ENCODE peak calls at places on chromosomes 6 and 20, in four cellular contexts. Q, X, N and Z are unnamed samples.

GRCh38 chr6:160767019-160767646 is 65.1 kb downstream of the PLG start:
- DNase-seq in Q (peak), X (peak), N (peak), Z (peak)

GRCh38 chr6:157107915-157108651 is 215.2 kb downstream of the TMEM242 start:
- DNase-seq in Q (peak), X (no peak), N (no peak), Z (no peak)

GRCh38 chr6:17349437-17349836 is 44.0 kb upstream of the CAP2 start:
- DNase-seq in Q (no peak), X (no peak), N (no peak), Z (no peak)

GRCh38 chr20:4488407-4489339 is 233.0 kb upstream of the PRND start:
- DNase-seq in Q (peak), X (no peak), N (no peak), Z (peak)

GRCh38 chr20:53330744-53331143 is 262.9 kb downstream of the ZNF217 start:
- DNase-seq in Q (no peak), X (no peak), N (no peak), Z (no peak)

GRCh38 chr20:37939701-37940151 is 36.8 kb downstream of the VSTM2L start:
- DNase-seq in Q (no peak), X (no peak), N (peak), Z (peak)

GRCh38 chr6:158536084-158536890 is 23.6 kb upstream of the TMEM181 start:
- DNase-seq in Q (peak), X (peak), N (peak), Z (no peak)

GRCh38 chr20:4613718-4614620 is 107.7 kb upstream of the PRND start:
- DNase-seq in Q (peak), X (no peak), N (no peak), Z (no peak)

GRCh38 chr6:158431560-158431959 is 119.3 kb downstream of the TULP4 start:
- DNase-seq in Q (no peak), X (no peak), N (no peak), Z (no peak)

GRCh38 chr6:3625161-3625979 is 126.1 kb downstream of the PXDC1 start:
- DNase-seq in Q (no peak), X (no peak), N (peak), Z (no peak)

GRCh38 chr6:154515808-154516207 is 5.3 kb upstream of the CNKSR3 start:
- DNase-seq in Q (no peak), X (no peak), N (no peak), Z (no peak)

GRCh38 chr6:109772961-109773431 is 81.9 kb downstream of the FIG4 start:
- DNase-seq in Q (peak), X (no peak), N (no peak), Z (no peak)

GRCh38 chr20:4661191-4661590 is 60.5 kb upstream of the PRND start:
- DNase-seq in Q (no peak), X (no peak), N (no peak), Z (no peak)

GRCh38 chr6:75205776-75206334 is at the start of gene COL12A1:
- DNase-seq in Q (peak), X (peak), N (peak), Z (peak)

GRCh38 chr6:2952557-2953095 is 18.7 kb downstream of the SERPINB6 start:
- DNase-seq in Q (peak), X (peak), N (peak), Z (peak)

GRCh38 chr20:10319855-10320254 is 101.2 kb downstream of the SNAP25 start:
- DNase-seq in Q (peak), X (no peak), N (no peak), Z (no peak)

GRCh38 chr20:35699914-35700624 is 864 bp downstream of the ROMO1 start:
- DNase-seq in Q (no peak), X (no peak), N (no peak), Z (no peak)

GRCh38 chr6:27986928-27987725 is 30.1 kb downstream of the OR2B6 start:
- DNase-seq in Q (peak), X (no peak), N (no peak), Z (no peak)

GRCh38 chr6:31418251-31418650 is 14.9 kb downstream of the MICA start:
- DNase-seq in Q (no peak), X (no peak), N (no peak), Z (no peak)

GRCh38 chr6:155195903-155196302 is 67.9 kb upstream of the CLDN20 start:
- DNase-seq in Q (no peak), X (no peak), N (no peak), Z (no peak)

GRCh38 chr20:52105573-52106422 is 85.8 kb downstream of the ZFP64 start:
- DNase-seq in Q (peak), X (no peak), N (peak), Z (no peak)

GRCh38 chr6:3229566-3230274 is 2.3 kb upstream of the TUBB2B start:
- DNase-seq in Q (no peak), X (no peak), N (peak), Z (no peak)

GRCh38 chr20:59193325-59193724 is 29.7 kb downstream of the ZNF831 start:
- DNase-seq in Q (no peak), X (no peak), N (no peak), Z (no peak)

GRCh38 chr6:21666200-21666671 is 72.7 kb downstream of the SOX4 start:
- DNase-seq in Q (no peak), X (no peak), N (no peak), Z (no peak)

GRCh38 chr6:946546-946945 is 253.6 kb upstream of the EXOC2 start:
- DNase-seq in Q (no peak), X (no peak), N (no peak), Z (no peak)

GRCh38 chr6:110938176-110938575 is 20.3 kb upstream of the GTF3C6 start:
- DNase-seq in Q (no peak), X (no peak), N (no peak), Z (no peak)

GRCh38 chr20:25389858-25390537 is 637 bp downstream of the ABHD12 start:
- DNase-seq in Q (no peak), X (peak), N (peak), Z (no peak)

GRCh38 chr6:8446391-8446790 is 11.0 kb upstream of the SLC35B3 start:
- DNase-seq in Q (no peak), X (no peak), N (no peak), Z (no peak)

GRCh38 chr6:152309648-152310047 is 327.5 kb downstream of the SYNE1 start:
- DNase-seq in Q (no peak), X (no peak), N (no peak), Z (no peak)

GRCh38 chr6:106510090-106510970 is 119.0 kb downstream of the RTN4IP1 start:
- DNase-seq in Q (no peak), X (peak), N (peak), Z (no peak)

GRCh38 chr6:43767553-43768505 is 2.2 kb upstream of the VEGFA start:
- DNase-seq in Q (no peak), X (peak), N (no peak), Z (no peak)

GRCh38 chr6:43460032-43460431 is 4.7 kb upstream of the DLK2 start:
- DNase-seq in Q (no peak), X (no peak), N (no peak), Z (no peak)

GRCh38 chr20:46057856-46058655 is 29.0 kb downstream of the SLC12A5 start:
- DNase-seq in Q (peak), X (peak), N (peak), Z (peak)
- TF ChIP-seq CTCF in Q (peak), X (no peak), N (no peak), Z (peak)

DNA sequence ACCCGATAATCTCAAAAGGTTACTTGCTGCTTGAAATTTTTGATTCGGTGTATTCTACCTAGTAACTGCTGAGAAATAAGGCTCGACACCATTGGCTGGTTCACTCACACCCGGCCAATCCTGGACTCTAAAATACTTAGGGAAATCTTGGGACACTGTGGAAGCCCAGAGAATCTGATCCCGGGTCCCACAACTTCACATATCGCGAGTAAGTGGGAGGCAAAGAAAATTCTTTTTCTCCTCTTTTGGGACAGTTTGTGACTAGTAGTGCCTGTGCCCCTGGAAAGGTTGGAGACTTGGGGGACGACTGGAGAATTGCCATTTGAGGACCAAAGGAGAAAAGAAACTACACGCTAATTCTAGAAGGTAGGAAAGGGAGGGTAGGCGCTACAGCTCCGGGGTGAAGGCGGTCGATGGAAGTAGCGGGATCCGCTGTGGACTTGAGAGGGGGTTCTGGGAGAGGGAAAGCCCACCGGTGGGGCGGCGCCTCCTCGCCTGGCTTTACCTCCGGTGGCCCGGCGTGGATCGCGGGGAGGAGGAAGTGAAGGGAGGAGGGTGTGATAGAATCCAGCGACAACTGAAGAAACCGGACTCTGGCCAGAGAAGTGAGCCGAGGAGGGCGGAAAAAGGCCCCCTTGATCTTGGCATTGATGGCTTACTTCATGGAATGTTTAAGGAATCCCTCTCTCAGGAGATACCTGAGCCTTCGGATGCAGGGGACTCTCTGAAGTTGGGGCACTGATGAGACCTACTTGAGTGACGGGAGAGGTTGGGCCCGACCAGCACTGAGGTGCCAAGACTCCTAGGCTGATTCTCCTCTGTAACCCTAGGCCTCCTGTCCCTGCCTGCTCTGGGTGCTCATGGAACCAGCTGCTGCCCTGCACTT is 18.8 kb upstream of the BTN3A3 start:
- DNase-seq in Q (peak), X (peak), N (peak), Z (peak)
- H3K4me3 ChIP-seq in Q (peak), X (peak), N (peak), Z (peak)

GRCh38 chr6:38492031-38492430 is 147.7 kb downstream of the BTBD9 start:
- DNase-seq in Q (no peak), X (no peak), N (no peak), Z (no peak)
- TF ChIP-seq CTCF in Q (no peak), X (no peak), N (no peak), Z (no peak)

GRCh38 chr6:133337312-133337711 is 96.2 kb downstream of the EYA4 start:
- DNase-seq in Q (no peak), X (no peak), N (no peak), Z (no peak)

GRCh38 chr6:133339543-133340384 is 98.6 kb downstream of the EYA4 start:
- DNase-seq in Q (no peak), X (no peak), N (no peak), Z (no peak)

GRCh38 chr6:133333852-133334251 is 92.7 kb downstream of the EYA4 start:
- DNase-seq in Q (no peak), X (no peak), N (no peak), Z (no peak)
- H3K4me3 ChIP-seq in Q (no peak), X (no peak), N (no peak), Z (no peak)